ENCODE peak calls at places on chromosome 15, in seven cellular contexts. R is CD4-positive, alpha-beta T cell; V is AG09319; I is cardiac fibroblast; L is cardiac muscle cell; X is colonic mucosa; K is nephron progenitor cell. Z is an unnamed sample.

GRCh38 chr15:60362318-60363023 is 35.3 kb downstream of the ANXA2 start:
- DNase-seq in R (no peak), V (peak), I (peak), L (no peak), X (no peak), K (no peak), Z (no peak)

GRCh38 chr15:80996247-80996646 is 4.5 kb upstream of the TLNRD1 start:
- DNase-seq in R (no peak), V (no peak), I (peak), L (no peak), X (no peak), K (no peak), Z (no peak)

GRCh38 chr15:68427366-68427765 is 4.6 kb downstream of the ITGA11 start:
- DNase-seq in R (no peak), V (no peak), I (no peak), L (no peak), X (no peak), K (no peak), Z (no peak)

GRCh38 chr15:74657846-74658245 is 38.0 kb downstream of the EDC3 start:
- DNase-seq in R (no peak), V (no peak), I (peak), L (no peak), X (no peak), K (no peak), Z (no peak)

GRCh38 chr15:93033434-93034045 is 55.5 kb downstream of the RGMA start:
- DNase-seq in R (no peak), V (no peak), I (no peak), L (no peak), X (no peak), K (no peak), Z (no peak)

GRCh38 chr15:25710184-25710583 is 152.9 kb downstream of the ATP10A start:
- DNase-seq in R (peak), V (no peak), I (peak), L (peak), X (no peak), K (peak), Z (peak)

GRCh38 chr15:76345269-76345879 is 8.8 kb downstream of the ISL2 start:
- DNase-seq in R (no peak), V (no peak), I (no peak), L (no peak), X (no peak), K (no peak), Z (no peak)

GRCh38 chr15:42385206-42385979 is 26.1 kb downstream of the CAPN3 start:
- DNase-seq in R (no peak), V (no peak), I (peak), L (peak), X (peak), K (peak), Z (peak)

GRCh38 chr15:64754663-64755426 is 20.5 kb downstream of the RBPMS2 start:
- DNase-seq in R (no peak), V (no peak), I (no peak), L (no peak), X (no peak), K (no peak), Z (no peak)

GRCh38 chr15:76340198-76340801 is 3.7 kb downstream of the ISL2 start:
- DNase-seq in R (no peak), V (no peak), I (no peak), L (peak), X (no peak), K (peak), Z (no peak)

GRCh38 chr15:65323071-65323511 is 18.6 kb downstream of the RNU5B-1 start:
- DNase-seq in R (no peak), V (no peak), I (peak), L (peak), X (no peak), K (no peak), Z (no peak)

GRCh38 chr15:64997911-64998310 is 8.2 kb upstream of the SPG21 start:
- DNase-seq in R (no peak), V (no peak), I (no peak), L (no peak), X (no peak), K (no peak), Z (no peak)

GRCh38 chr15:68818671-68819450 is 1.8 kb downstream of the ANP32A start:
- DNase-seq in R (peak), V (no peak), I (peak), L (peak), X (peak), K (peak), Z (peak)

GRCh38 chr15:73353734-73354133 is 15.0 kb downstream of the HCN4 start:
- DNase-seq in R (no peak), V (no peak), I (no peak), L (no peak), X (no peak), K (no peak), Z (no peak)

GRCh38 chr15:59622289-59622688 is 10.7 kb downstream of the GCNT3 start:
- DNase-seq in R (peak), V (no peak), I (peak), L (peak), X (peak), K (peak), Z (peak)

GRCh38 chr15:52499506-52499905 is 29.2 kb downstream of the MYO5A start:
- DNase-seq in R (no peak), V (no peak), I (no peak), L (no peak), X (no peak), K (no peak), Z (no peak)

GRCh38 chr15:47411733-47412530 is 305.4 kb upstream of the SEMA6D start:
- DNase-seq in R (no peak), V (no peak), I (no peak), L (peak), X (no peak), K (no peak), Z (no peak)

GRCh38 chr15:59306520-59307163 is 66.0 kb downstream of the MYO1E start:
- DNase-seq in R (no peak), V (peak), I (peak), L (no peak), X (no peak), K (no peak), Z (no peak)

GRCh38 chr15:40065166-40065565 is 26.2 kb upstream of the SRP14 start:
- DNase-seq in R (no peak), V (no peak), I (no peak), L (no peak), X (no peak), K (no peak), Z (no peak)

GRCh38 chr15:79218588-79219200 is 63.8 kb upstream of the ANKRD34C start:
- DNase-seq in R (no peak), V (no peak), I (peak), L (peak), X (no peak), K (no peak), Z (no peak)
- TF ChIP-seq CTCF in R (no peak), V (peak), I (peak), L (peak), X (no peak), K (peak), Z (peak)

GRCh38 chr15:62126364-62126763 is 38.7 kb downstream of the C2CD4B start:
- DNase-seq in R (no peak), V (no peak), I (no peak), L (no peak), X (no peak), K (no peak), Z (no peak)

GRCh38 chr15:62124176-62124952 is 40.7 kb downstream of the C2CD4B start:
- DNase-seq in R (no peak), V (no peak), I (peak), L (no peak), X (no peak), K (no peak), Z (no peak)

GRCh38 chr15:62124953-62125263 is 40.2 kb downstream of the C2CD4B start:
- DNase-seq in R (no peak), V (no peak), I (no peak), L (no peak), X (no peak), K (no peak), Z (no peak)

GRCh38 chr15:62128916-62129315 is 36.2 kb downstream of the C2CD4B start:
- DNase-seq in R (no peak), V (no peak), I (no peak), L (no peak), X (no peak), K (no peak), Z (no peak)

GRCh38 chr15:62125763-62126162 is 39.3 kb downstream of the C2CD4B start:
- DNase-seq in R (no peak), V (no peak), I (peak), L (peak), X (peak), K (no peak), Z (no peak)
- TF ChIP-seq CTCF in R (no peak), V (peak), I (peak), L (peak), X (peak), K (no peak), Z (peak)

GRCh38 chr15:97745481-97746071 is 214.9 kb upstream of the ARRDC4 start:
- DNase-seq in R (peak), V (no peak), I (peak), L (peak), X (peak), K (peak), Z (no peak)
- TF ChIP-seq CTCF in R (peak), V (no peak), I (peak), L (peak), X (peak), K (peak), Z (peak)

GRCh38 chr15:55318588-55319494 is at the start of the genes PIGB and PIGBOS1:
- DNase-seq in R (peak), V (peak), I (peak), L (peak), X (peak), K (peak), Z (peak)
- TF ChIP-seq CTCF in R (no peak), V (no peak), I (no peak), L (peak), X (no peak), K (no peak), Z (peak)

GRCh38 chr15:83657549-83657948 is 3.6 kb downstream of the ADAMTSL3 start:
- DNase-seq in R (no peak), V (no peak), I (no peak), L (no peak), X (no peak), K (no peak), Z (no peak)
- TF ChIP-seq CTCF in R (no peak), V (no peak), I (peak), L (peak), X (no peak), K (peak), Z (peak)

GRCh38 chr15:26983822-26984221 is 12.8 kb downstream of the GABRG3 start:
- DNase-seq in R (no peak), V (no peak), I (no peak), L (no peak), X (no peak), K (no peak), Z (no peak)
- TF ChIP-seq CTCF in R (no peak), V (no peak), I (no peak), L (no peak), X (no peak), K (no peak), Z (peak)

Z was measured in progenitor cell of endocrine pancreas.